ENCODE peak calls at places on chromosome 7, in ten cellular contexts. One of them, this sample, is unnamed.
A peak's percentile ranks its signal among the peaks of the same experiment; 100 is the strongest.

GRCh38 chr7:116859323-116859722 is 3.1 kb upstream of the CAPZA2 start:
- DNase-seq in fibroblast of pulmonary artery: peak; percentile 88
- DNase-seq in B cell: no peak
- DNase-seq in astrocyte of the spinal cord: peak; percentile 65
- DNase-seq in dorsolateral prefrontal cortex: no peak
- DNase-seq in AG04450: peak; percentile 26
- DNase-seq in foreskin fibroblast: peak; percentile 78
- DNase-seq in heart right ventricle: no peak
- DNase-seq in CD8-positive, alpha-beta T cell: no peak
- DNase-seq in GM10248: no peak
- DNase-seq in this sample: no peak

GRCh38 chr7:105024734-105025133 is 10.7 kb downstream of the KMT2E start:
- DNase-seq in B cell: no peak
- DNase-seq in foreskin fibroblast: peak; percentile 67
- DNase-seq in heart right ventricle: no peak
- DNase-seq in dorsolateral prefrontal cortex: no peak
- DNase-seq in GM10248: no peak
- DNase-seq in fibroblast of pulmonary artery: peak; percentile 40
- DNase-seq in astrocyte of the spinal cord: peak; percentile 65
- DNase-seq in CD8-positive, alpha-beta T cell: no peak
- DNase-seq in AG04450: peak; percentile 61
- DNase-seq in this sample: no peak

GRCh38 chr7:23712368-23713284 is 2.6 kb downstream of the STK31 start:
- DNase-seq in astrocyte of the spinal cord: peak; percentile 76
- DNase-seq in heart right ventricle: no peak
- DNase-seq in CD8-positive, alpha-beta T cell: no peak
- DNase-seq in B cell: peak; percentile 58
- DNase-seq in AG04450: peak; percentile 29
- DNase-seq in fibroblast of pulmonary artery: peak; percentile 82
- DNase-seq in foreskin fibroblast: peak; percentile 75
- DNase-seq in dorsolateral prefrontal cortex: no peak
- DNase-seq in GM10248: peak; percentile 56
- DNase-seq in this sample: no peak

GRCh38 chr7:15753834-15754600 is 67.5 kb upstream of the MEOX2 start:
- DNase-seq in B cell: no peak
- DNase-seq in AG04450: no peak
- DNase-seq in fibroblast of pulmonary artery: no peak
- DNase-seq in GM10248: no peak
- DNase-seq in heart right ventricle: no peak
- DNase-seq in CD8-positive, alpha-beta T cell: no peak
- DNase-seq in dorsolateral prefrontal cortex: no peak
- DNase-seq in foreskin fibroblast: no peak
- DNase-seq in astrocyte of the spinal cord: peak; percentile 22
- DNase-seq in this sample: no peak

GRCh38 chr7:40833541-40834234 is 698.9 kb downstream of the SUGCT start:
- DNase-seq in CD8-positive, alpha-beta T cell: no peak
- DNase-seq in foreskin fibroblast: peak; percentile 67
- DNase-seq in GM10248: no peak
- DNase-seq in heart right ventricle: no peak
- DNase-seq in B cell: no peak
- DNase-seq in fibroblast of pulmonary artery: peak; percentile 49
- DNase-seq in AG04450: no peak
- DNase-seq in dorsolateral prefrontal cortex: no peak
- DNase-seq in astrocyte of the spinal cord: peak; percentile 50
- DNase-seq in this sample: no peak

GRCh38 chr7:158991824-158992621 is 135.7 kb downstream of the DYNC2I1 start:
- DNase-seq in GM10248: no peak
- DNase-seq in CD8-positive, alpha-beta T cell: no peak
- DNase-seq in fibroblast of pulmonary artery: no peak
- DNase-seq in foreskin fibroblast: no peak
- DNase-seq in B cell: no peak
- DNase-seq in heart right ventricle: no peak
- DNase-seq in dorsolateral prefrontal cortex: no peak
- DNase-seq in astrocyte of the spinal cord: no peak
- DNase-seq in AG04450: no peak
- DNase-seq in this sample: no peak

GRCh38 chr7:48638041-48638440 is 286.3 kb upstream of the CDC14C start:
- DNase-seq in heart right ventricle: no peak
- DNase-seq in B cell: no peak
- DNase-seq in astrocyte of the spinal cord: peak; percentile 5
- DNase-seq in CD8-positive, alpha-beta T cell: no peak
- DNase-seq in fibroblast of pulmonary artery: no peak
- DNase-seq in foreskin fibroblast: no peak
- DNase-seq in dorsolateral prefrontal cortex: no peak
- DNase-seq in AG04450: no peak
- DNase-seq in GM10248: no peak
- DNase-seq in this sample: no peak

GRCh38 chr7:47763063-47763974 is 181.4 kb upstream of the TNS3 start:
- DNase-seq in foreskin fibroblast: peak; percentile 92
- DNase-seq in fibroblast of pulmonary artery: peak; percentile 53
- DNase-seq in heart right ventricle: no peak
- DNase-seq in dorsolateral prefrontal cortex: no peak
- DNase-seq in CD8-positive, alpha-beta T cell: no peak
- DNase-seq in AG04450: peak; percentile 91
- DNase-seq in B cell: peak; percentile 62
- DNase-seq in astrocyte of the spinal cord: peak; percentile 89
- DNase-seq in GM10248: no peak
- DNase-seq in this sample: peak; percentile 33

GRCh38 chr7:116180302-116180701 is 30.0 kb upstream of the TES start:
- DNase-seq in CD8-positive, alpha-beta T cell: peak; percentile 51
- DNase-seq in B cell: peak; percentile 61
- DNase-seq in foreskin fibroblast: peak; percentile 73
- DNase-seq in AG04450: no peak
- DNase-seq in heart right ventricle: no peak
- DNase-seq in astrocyte of the spinal cord: peak; percentile 73
- DNase-seq in GM10248: peak; percentile 59
- DNase-seq in fibroblast of pulmonary artery: peak; percentile 76
- DNase-seq in dorsolateral prefrontal cortex: no peak
- DNase-seq in this sample: no peak

GRCh38 chr7:130492519-130493274 is 812 bp downstream of the MEST start:
- DNase-seq in dorsolateral prefrontal cortex: no peak
- DNase-seq in foreskin fibroblast: peak; percentile 37
- DNase-seq in GM10248: no peak
- DNase-seq in astrocyte of the spinal cord: no peak
- DNase-seq in fibroblast of pulmonary artery: no peak
- DNase-seq in B cell: peak; percentile 14
- DNase-seq in heart right ventricle: no peak
- DNase-seq in CD8-positive, alpha-beta T cell: no peak
- DNase-seq in AG04450: no peak
- DNase-seq in this sample: no peak

GRCh38 chr7:130491841-130492518 is at the start of gene MEST:
- DNase-seq in CD8-positive, alpha-beta T cell: no peak
- DNase-seq in astrocyte of the spinal cord: peak; percentile 35
- DNase-seq in foreskin fibroblast: peak; percentile 57
- DNase-seq in dorsolateral prefrontal cortex: peak; percentile 28
- DNase-seq in heart right ventricle: peak; percentile 17
- DNase-seq in GM10248: no peak
- DNase-seq in fibroblast of pulmonary artery: peak; percentile 39
- DNase-seq in B cell: peak; percentile 24
- DNase-seq in AG04450: no peak
- DNase-seq in this sample: peak; percentile 28

GRCh38 chr7:130489140-130489967 is 2.5 kb upstream of the MEST start:
- DNase-seq in foreskin fibroblast: peak; percentile 60
- DNase-seq in dorsolateral prefrontal cortex: no peak
- DNase-seq in astrocyte of the spinal cord: peak; percentile 72
- DNase-seq in B cell: no peak
- DNase-seq in AG04450: no peak
- DNase-seq in CD8-positive, alpha-beta T cell: no peak
- DNase-seq in fibroblast of pulmonary artery: peak; percentile 72
- DNase-seq in heart right ventricle: no peak
- DNase-seq in GM10248: no peak
- DNase-seq in this sample: no peak

GRCh38 chr7:130490287-130490686 is 1.6 kb upstream of the MEST start:
- DNase-seq in GM10248: no peak
- DNase-seq in astrocyte of the spinal cord: peak; percentile 24
- DNase-seq in CD8-positive, alpha-beta T cell: no peak
- DNase-seq in foreskin fibroblast: peak; percentile 9
- DNase-seq in B cell: no peak
- DNase-seq in dorsolateral prefrontal cortex: no peak
- DNase-seq in heart right ventricle: no peak
- DNase-seq in AG04450: no peak
- DNase-seq in fibroblast of pulmonary artery: no peak
- DNase-seq in this sample: no peak

DNA sequence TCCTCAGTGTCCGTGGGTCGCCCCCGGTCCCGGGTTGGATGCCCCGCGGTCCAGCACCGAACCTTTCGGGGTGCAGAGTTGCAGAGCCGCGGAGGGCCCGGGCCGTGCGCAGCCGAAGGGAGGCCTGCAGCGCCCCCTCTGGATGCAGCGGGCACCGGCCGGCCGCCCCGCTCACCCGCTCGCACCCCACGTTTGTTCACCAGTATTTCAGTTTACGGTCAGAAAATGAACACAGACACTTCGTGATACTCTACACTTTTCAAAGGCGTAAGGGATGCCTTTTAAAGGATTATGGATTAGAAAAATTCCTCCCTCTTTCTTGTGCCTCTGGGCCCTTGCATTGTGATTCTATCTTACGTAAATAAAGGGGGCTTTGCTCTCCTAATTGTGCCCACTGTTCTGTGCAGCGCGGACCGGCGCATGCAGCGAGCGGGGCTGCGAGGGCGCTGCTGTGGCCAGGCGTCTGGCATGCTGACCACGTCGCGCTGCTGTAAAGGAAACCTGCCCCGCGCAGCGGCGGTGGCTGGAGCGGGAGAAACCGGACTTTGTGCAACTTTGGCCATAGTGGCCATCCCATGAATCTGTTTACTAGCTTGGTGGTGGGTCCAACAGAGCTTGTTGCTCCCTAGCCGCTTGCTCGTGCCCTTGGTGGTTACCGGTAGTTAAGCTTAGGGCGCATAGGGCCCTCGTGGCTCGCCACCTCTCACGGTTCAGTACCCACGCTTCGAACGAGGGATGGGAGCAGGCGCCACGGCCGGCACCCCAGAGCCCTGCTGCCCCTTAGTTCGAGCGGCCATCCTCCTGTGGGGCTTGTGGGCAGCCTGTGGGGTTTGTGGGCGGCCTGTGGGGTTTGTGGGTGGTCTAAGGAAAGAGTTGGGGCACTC is 755 bp upstream of the MEST start:
- DNase-seq in dorsolateral prefrontal cortex: peak; percentile 51
- DNase-seq in AG04450: no peak
- DNase-seq in heart right ventricle: peak; percentile 37
- DNase-seq in GM10248: peak; percentile 59
- DNase-seq in astrocyte of the spinal cord: peak; percentile 54
- DNase-seq in CD8-positive, alpha-beta T cell: peak; percentile 65
- DNase-seq in fibroblast of pulmonary artery: peak; percentile 43
- DNase-seq in B cell: peak; percentile 50
- DNase-seq in foreskin fibroblast: peak; percentile 68
- DNase-seq in this sample: peak; percentile 53
- TF ChIP-seq CTCF in dorsolateral prefrontal cortex: peak; percentile 60
- TF ChIP-seq CTCF in AG04450: peak; percentile 56
- TF ChIP-seq CTCF in heart right ventricle: peak; percentile 56
- TF ChIP-seq CTCF in GM10248: peak; percentile 30
- TF ChIP-seq CTCF in astrocyte of the spinal cord: peak; percentile 68
- TF ChIP-seq CTCF in CD8-positive, alpha-beta T cell: peak; percentile 53
- TF ChIP-seq CTCF in fibroblast of pulmonary artery: peak; percentile 28
- TF ChIP-seq CTCF in B cell: peak; percentile 61
- TF ChIP-seq CTCF in foreskin fibroblast: peak; percentile 49
- TF ChIP-seq CTCF in this sample: peak; percentile 45

GRCh38 chr7:110592557-110592956 is 498.4 kb upstream of the LRRN3 start:
- DNase-seq in foreskin fibroblast: no peak
- DNase-seq in CD8-positive, alpha-beta T cell: no peak
- DNase-seq in B cell: no peak
- DNase-seq in fibroblast of pulmonary artery: no peak
- DNase-seq in astrocyte of the spinal cord: no peak
- DNase-seq in AG04450: no peak
- DNase-seq in GM10248: no peak
- DNase-seq in dorsolateral prefrontal cortex: no peak
- DNase-seq in heart right ventricle: no peak
- DNase-seq in this sample: no peak

GRCh38 chr7:110591341-110591740 is 499.6 kb upstream of the LRRN3 start:
- DNase-seq in dorsolateral prefrontal cortex: no peak
- DNase-seq in CD8-positive, alpha-beta T cell: no peak
- DNase-seq in foreskin fibroblast: peak; percentile 64
- DNase-seq in fibroblast of pulmonary artery: no peak
- DNase-seq in B cell: no peak
- DNase-seq in AG04450: no peak
- DNase-seq in heart right ventricle: no peak
- DNase-seq in GM10248: no peak
- DNase-seq in astrocyte of the spinal cord: peak; percentile 21
- DNase-seq in this sample: no peak

GRCh38 chr7:110595694-110596093 is 495.2 kb upstream of the LRRN3 start:
- DNase-seq in heart right ventricle: no peak
- DNase-seq in astrocyte of the spinal cord: no peak
- DNase-seq in B cell: no peak
- DNase-seq in AG04450: no peak
- DNase-seq in GM10248: no peak
- DNase-seq in CD8-positive, alpha-beta T cell: no peak
- DNase-seq in fibroblast of pulmonary artery: no peak
- DNase-seq in foreskin fibroblast: no peak
- DNase-seq in dorsolateral prefrontal cortex: no peak
- DNase-seq in this sample: no peak

GRCh38 chr7:110587294-110587693 is 503.6 kb upstream of the LRRN3 start:
- DNase-seq in CD8-positive, alpha-beta T cell: no peak
- DNase-seq in foreskin fibroblast: no peak
- DNase-seq in GM10248: no peak
- DNase-seq in B cell: no peak
- DNase-seq in AG04450: no peak
- DNase-seq in astrocyte of the spinal cord: no peak
- DNase-seq in fibroblast of pulmonary artery: no peak
- DNase-seq in dorsolateral prefrontal cortex: no peak
- DNase-seq in heart right ventricle: no peak
- DNase-seq in this sample: no peak

GRCh38 chr7:110590415-110590814 is 500.5 kb upstream of the LRRN3 start:
- DNase-seq in CD8-positive, alpha-beta T cell: no peak
- DNase-seq in AG04450: no peak
- DNase-seq in B cell: no peak
- DNase-seq in astrocyte of the spinal cord: no peak
- DNase-seq in foreskin fibroblast: no peak
- DNase-seq in fibroblast of pulmonary artery: no peak
- DNase-seq in heart right ventricle: no peak
- DNase-seq in dorsolateral prefrontal cortex: no peak
- DNase-seq in GM10248: no peak
- DNase-seq in this sample: no peak
- TF ChIP-seq CTCF in CD8-positive, alpha-beta T cell: no peak
- TF ChIP-seq CTCF in AG04450: no peak
- TF ChIP-seq CTCF in B cell: no peak
- TF ChIP-seq CTCF in astrocyte of the spinal cord: no peak
- TF ChIP-seq CTCF in foreskin fibroblast: no peak
- TF ChIP-seq CTCF in fibroblast of pulmonary artery: no peak
- TF ChIP-seq CTCF in heart right ventricle: no peak
- TF ChIP-seq CTCF in dorsolateral prefrontal cortex: no peak
- TF ChIP-seq CTCF in GM10248: no peak
- TF ChIP-seq CTCF in this sample: no peak

GRCh38 chr7:30831227-30831626 is 60.0 kb downstream of the MINDY4 start:
- DNase-seq in astrocyte of the spinal cord: no peak
- DNase-seq in GM10248: no peak
- DNase-seq in dorsolateral prefrontal cortex: no peak
- DNase-seq in foreskin fibroblast: no peak
- DNase-seq in B cell: no peak
- DNase-seq in AG04450: no peak
- DNase-seq in CD8-positive, alpha-beta T cell: no peak
- DNase-seq in heart right ventricle: no peak
- DNase-seq in fibroblast of pulmonary artery: peak; percentile 76
- DNase-seq in this sample: no peak
- TF ChIP-seq CTCF in astrocyte of the spinal cord: no peak
- TF ChIP-seq CTCF in GM10248: no peak
- TF ChIP-seq CTCF in dorsolateral prefrontal cortex: no peak
- TF ChIP-seq CTCF in foreskin fibroblast: no peak
- TF ChIP-seq CTCF in B cell: no peak
- TF ChIP-seq CTCF in AG04450: no peak
- TF ChIP-seq CTCF in CD8-positive, alpha-beta T cell: no peak
- TF ChIP-seq CTCF in heart right ventricle: no peak
- TF ChIP-seq CTCF in fibroblast of pulmonary artery: no peak
- TF ChIP-seq CTCF in this sample: no peak

GRCh38 chr7:129611246-129612111 is at the start of gene NRF1:
- DNase-seq in dorsolateral prefrontal cortex: peak; percentile 88
- DNase-seq in GM10248: peak; percentile 88
- DNase-seq in AG04450: peak; percentile 72
- DNase-seq in heart right ventricle: peak; percentile 92
- DNase-seq in CD8-positive, alpha-beta T cell: peak; percentile 95
- DNase-seq in astrocyte of the spinal cord: peak; percentile 92
- DNase-seq in B cell: peak; percentile 97
- DNase-seq in foreskin fibroblast: peak; percentile 97
- DNase-seq in fibroblast of pulmonary artery: peak; percentile 92
- DNase-seq in this sample: peak; percentile 92
- TF ChIP-seq CTCF in dorsolateral prefrontal cortex: no peak
- TF ChIP-seq CTCF in GM10248: no peak
- TF ChIP-seq CTCF in AG04450: no peak
- TF ChIP-seq CTCF in heart right ventricle: peak; percentile 37
- TF ChIP-seq CTCF in CD8-positive, alpha-beta T cell: no peak
- TF ChIP-seq CTCF in astrocyte of the spinal cord: peak; percentile 10
- TF ChIP-seq CTCF in B cell: no peak
- TF ChIP-seq CTCF in foreskin fibroblast: no peak
- TF ChIP-seq CTCF in fibroblast of pulmonary artery: no peak
- TF ChIP-seq CTCF in this sample: peak; percentile 14

This sample was measured in right lobe of liver.